ENCODE peak calls at places on chromosome 21, in four cellular contexts. N is stimulated activated CD4-positive, alpha-beta T cell treated with anti-CD3 and anti-CD28 coated beads, Interleukin-12 subunit alpha, Interleukin-12 subunit beta, amount 100 ng/mL, for 48 hours; X is NCI-H146; I is AG04449. F is an unnamed sample.

GRCh38 chr21:32545948-32546441 is 39.3 kb downstream of the TCP10L start:
- DNase-seq in N (no peak), X (no peak), I (no peak), F (no peak)

GRCh38 chr21:33362044-33362555 is 37.3 kb downstream of the IFNAR1 start:
- DNase-seq in N (no peak), X (peak), I (no peak), F (no peak)

GRCh38 chr21:41431788-41432548 is 5.9 kb downstream of the MX1 start:
- DNase-seq in N (no peak), X (no peak), I (no peak), F (no peak)

GRCh38 chr21:35139382-35139715 is 90.2 kb upstream of the RUNX1 start:
- DNase-seq in N (peak), X (no peak), I (no peak), F (no peak)

GRCh38 chr21:41240040-41240439 is 72.1 kb downstream of the BACE2 start:
- DNase-seq in N (no peak), X (no peak), I (no peak), F (no peak)

GRCh38 chr21:15289896-15290841 is 225.4 kb upstream of the NRIP1 start:
- DNase-seq in N (no peak), X (peak), I (no peak), F (no peak)

GRCh38 chr21:36641886-36642285 is 57.0 kb upstream of the SIM2 start:
- DNase-seq in N (no peak), X (no peak), I (no peak), F (no peak)

GRCh38 chr21:46154955-46155513 is 345 bp downstream of the FTCD start:
- DNase-seq in N (no peak), X (no peak), I (no peak), F (no peak)

GRCh38 chr21:45975017-45975595 is 6.5 kb upstream of the COL6A1 start:
- DNase-seq in N (no peak), X (no peak), I (no peak), F (no peak)

GRCh38 chr21:41952568-41953248 is 1.1 kb downstream of the C2CD2 start:
- DNase-seq in N (no peak), X (peak), I (no peak), F (no peak)

GRCh38 chr21:15063081-15063820 is 1.5 kb downstream of the NRIP1 start:
- DNase-seq in N (no peak), X (no peak), I (no peak), F (no peak)

GRCh38 chr21:29299046-29299905 is 554 bp downstream of the BACH1 start:
- DNase-seq in N (peak), X (peak), I (no peak), F (no peak)

GRCh38 chr21:16773206-16773605 is 739.6 kb upstream of the CXADR start:
- DNase-seq in N (no peak), X (no peak), I (peak), F (peak)

GRCh38 chr21:31927872-31928476 is 55.2 kb downstream of the HUNK start:
- DNase-seq in N (no peak), X (no peak), I (no peak), F (no peak)

GRCh38 chr21:41651830-41652229 is 115.0 kb downstream of the RIPK4 start:
- DNase-seq in N (no peak), X (no peak), I (no peak), F (no peak)

GRCh38 chr21:19853709-19854575 is 1144.3 kb upstream of the NCAM2 start:
- DNase-seq in N (no peak), X (peak), I (no peak), F (no peak)

GRCh38 chr21:42145569-42146250 is 73.2 kb upstream of the ABCG1 start:
- DNase-seq in N (peak), X (peak), I (no peak), F (peak)

GRCh38 chr21:37374026-37374425 is 7.5 kb downstream of the DYRK1A start:
- DNase-seq in N (no peak), X (no peak), I (peak), F (no peak)

GRCh38 chr21:19198801-19199200 is 795.2 kb upstream of the TMPRSS15 start:
- DNase-seq in N (no peak), X (no peak), I (no peak), F (no peak)

GRCh38 chr21:46024983-46025860 is 43.7 kb downstream of the COL6A1 start:
- DNase-seq in N (no peak), X (no peak), I (peak), F (no peak)

GRCh38 chr21:45178072-45178608 is 103.8 kb downstream of the ADARB1 start:
- DNase-seq in N (no peak), X (no peak), I (no peak), F (no peak)

GRCh38 chr21:42370894-42371654 is 4.7 kb upstream of the TFF1 start:
- DNase-seq in N (no peak), X (no peak), I (no peak), F (no peak)

GRCh38 chr21:42191978-42192595 is 26.9 kb upstream of the ABCG1 start:
- DNase-seq in N (no peak), X (peak), I (no peak), F (no peak)

GRCh38 chr21:44517175-44517899 is 22.7 kb downstream of the KRTAP10-1 start:
- DNase-seq in N (no peak), X (peak), I (no peak), F (no peak)

GRCh38 chr21:34302496-34302895 is 61.3 kb upstream of the KCNE2 start:
- DNase-seq in N (no peak), X (no peak), I (no peak), F (no peak)

GRCh38 chr21:37452222-37452621 is 85.6 kb downstream of the DYRK1A start:
- DNase-seq in N (no peak), X (no peak), I (peak), F (peak)

GRCh38 chr21:34198232-34199120 is 125.1 kb downstream of the MRPS6 start:
- DNase-seq in N (peak), X (no peak), I (no peak), F (no peak)

GRCh38 chr21:34498623-34499022 is 13.4 kb downstream of the KCNE1 start:
- DNase-seq in N (no peak), X (peak), I (no peak), F (no peak)

GRCh38 chr21:42366292-42367010 is at the start of gene TFF1:
- DNase-seq in N (no peak), X (peak), I (no peak), F (no peak)

F was measured in AG04450.